ENCODE peak calls at places on chromosomes 13 and 19, in six cellular contexts. O is ovary, U is HFFc6, G is EH, H is heart left ventricle, E is KG1. T is an unnamed sample.

GRCh38 chr19:40270362-40271089 is 14.6 kb downstream of the AKT2 start:
- DNase-seq in G (no peak), O (no peak), U (no peak), E (no peak), H (no peak), T (no peak)

GRCh38 chr13:42270857-42271215 is 1.1 kb upstream of the AKAP11 start:
- DNase-seq in E (no peak), H (no peak), U (no peak), O (no peak), G (no peak), T (no peak)

GRCh38 chr19:28443361-28443760 is 769.6 kb downstream of the UQCRFS1 start:
- DNase-seq in E (no peak), O (no peak), U (no peak), H (no peak), G (no peak), T (no peak)

GRCh38 chr19:48815870-48816501 is 5.2 kb upstream of the BCAT2 start:
- DNase-seq in H (no peak), U (no peak), O (no peak), E (no peak), G (peak; percentile 29), T (no peak)

GRCh38 chr13:41974262-41974900 is 13.5 kb upstream of the VWA8 start:
- DNase-seq in U (no peak), G (no peak), H (no peak), O (no peak), E (no peak), T (no peak)

GRCh38 chr13:79646880-79647279 is 165.9 kb downstream of the NDFIP2 start:
- DNase-seq in E (no peak), G (no peak), U (no peak), O (no peak), H (no peak), T (no peak)

GRCh38 chr13:45521292-45521691 is 56.6 kb downstream of the COG3 start:
- DNase-seq in G (peak; percentile 82), O (no peak), E (no peak), U (peak; percentile 83), H (no peak), T (no peak)

GRCh38 chr13:98923641-98924397 is 54.0 kb downstream of the DOCK9 start:
- DNase-seq in U (no peak), G (no peak), E (no peak), H (no peak), O (no peak), T (no peak)

GRCh38 chr13:102128216-102128800 is 273.5 kb downstream of the FGF14 start:
- DNase-seq in E (no peak), H (no peak), U (no peak), G (peak; percentile 2), O (no peak), T (no peak)

GRCh38 chr13:65868106-65868505 is 1362.0 kb downstream of the PCDH9 start:
- DNase-seq in G (no peak), H (no peak), U (no peak), O (no peak), E (no peak), T (no peak)

GRCh38 chr13:87893982-87894527 is 222.9 kb downstream of the SLITRK5 start:
- DNase-seq in U (no peak), O (no peak), G (no peak), E (no peak), H (no peak), T (peak; percentile 26)

GRCh38 chr19:11450570-11451326 is 15.3 kb downstream of the PRKCSH start:
- DNase-seq in E (no peak), H (no peak), G (no peak), U (no peak), O (peak; percentile 26), T (no peak)

GRCh38 chr13:27168870-27169525 is 2.6 kb downstream of the USP12 start:
- DNase-seq in U (no peak), G (peak; percentile 33), H (no peak), E (no peak), O (no peak), T (no peak)

GRCh38 chr19:17965370-17966114 is 1.4 kb upstream of the KCNN1 start:
- DNase-seq in O (no peak), G (no peak), H (no peak), E (no peak), U (no peak), T (no peak)

GRCh38 chr19:7177926-7178325 is 108.4 kb downstream of the ZNF557 start:
- DNase-seq in G (peak; percentile 71), H (no peak), E (no peak), U (peak; percentile 40), O (no peak), T (no peak)

GRCh38 chr19:22634450-22634827 is 315 bp downstream of the ZNF492 start:
- DNase-seq in E (no peak), U (no peak), O (peak; percentile 35), G (no peak), H (no peak), T (no peak)

GRCh38 chr19:19406878-19407639 is 1.6 kb downstream of the GATAD2A start:
- DNase-seq in E (no peak), H (no peak), U (peak; percentile 70), O (no peak), G (peak; percentile 74), T (peak; percentile 67)

GRCh38 chr19:57075801-57076492 is 43.8 kb upstream of the USP29 start:
- DNase-seq in U (no peak), E (no peak), O (no peak), G (no peak), H (no peak), T (no peak)